ENCODE peak calls at places on chromosomes 1 and 21, in seven cellular contexts. M, O, U, T, Z, L and D are unnamed samples.

GRCh38 chr1:34858901-34859441 is 578 bp downstream of the SMIM12 start:
- DNase-seq in T (peak; percentile 52), M (peak; percentile 34), U (peak; percentile 54), L (no peak), Z (no peak), O (peak; percentile 34), D (peak; percentile 44)

GRCh38 chr1:78561856-78562255 is 58.4 kb upstream of the IFI44L start:
- DNase-seq in T (no peak), Z (no peak), L (no peak), O (no peak), M (peak; percentile 11), U (no peak), D (no peak)

GRCh38 chr1:76770979-76771378 is 96.3 kb upstream of the ST6GALNAC5 start:
- DNase-seq in Z (no peak), O (no peak), U (no peak), M (no peak), T (no peak), L (no peak), D (no peak)

GRCh38 chr1:21115098-21115760 is 61.5 kb downstream of the EIF4G3 start:
- DNase-seq in O (no peak), U (no peak), T (no peak), L (no peak), M (no peak), Z (no peak), D (no peak)

GRCh38 chr1:1628656-1629429 is 3.1 kb upstream of the MMP23B start:
- DNase-seq in U (no peak), Z (no peak), O (no peak), T (no peak), M (no peak), L (no peak), D (peak; percentile 54)

GRCh38 chr1:54356680-54357147 is 49.5 kb downstream of the SSBP3 start:
- DNase-seq in O (no peak), L (no peak), M (no peak), U (no peak), Z (no peak), T (no peak), D (peak; percentile 68)

GRCh38 chr1:36586146-36586545 is 103.4 kb upstream of the CSF3R start:
- DNase-seq in T (no peak), U (no peak), L (no peak), O (peak; percentile 20), M (no peak), Z (no peak), D (no peak)

GRCh38 chr1:52550447-52550846 is 2.4 kb downstream of the TUT4 start:
- DNase-seq in O (no peak), L (no peak), T (no peak), Z (no peak), U (peak; percentile 37), M (no peak), D (no peak)

GRCh38 chr1:227261501-227261900 is 56.8 kb downstream of the CDC42BPA start:
- DNase-seq in L (no peak), U (no peak), O (no peak), M (no peak), T (no peak), Z (no peak), D (no peak)

GRCh38 chr1:39954261-39954869 is 580 bp upstream of the MFSD2A start:
- DNase-seq in L (no peak), T (no peak), Z (no peak), O (no peak), U (no peak), M (no peak), D (no peak)

GRCh38 chr1:64269558-64269884 is 66.1 kb downstream of the UBE2U start:
- DNase-seq in M (no peak), U (no peak), Z (no peak), O (no peak), L (no peak), T (no peak), D (no peak)

DNA sequence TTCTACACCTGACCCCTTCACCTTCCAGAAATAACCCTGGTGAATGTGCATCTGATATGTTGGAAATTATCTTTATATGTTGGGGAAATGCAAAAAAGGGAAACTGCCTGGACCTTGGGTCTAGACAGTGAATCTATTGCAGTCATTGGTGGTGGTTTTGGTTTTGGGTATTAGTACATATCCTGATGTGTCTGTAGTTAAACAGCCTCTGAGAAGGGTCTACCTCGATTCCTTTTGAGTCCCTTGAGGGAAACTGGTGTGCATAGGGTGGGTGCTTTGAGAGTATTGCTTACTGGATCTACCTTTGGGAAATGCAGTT is 127.3 kb upstream of the KIAA0040 start:
- DNase-seq in O (no peak), T (no peak), U (no peak), M (no peak), L (no peak), Z (no peak), D (no peak)
- TF ChIP-seq CTCF in O (no peak), T (peak; percentile 21), U (no peak), M (no peak), L (no peak), Z (no peak), D (no peak)

GRCh38 chr1:206951318-206952105 is 5.2 kb upstream of the PIGR start:
- DNase-seq in L (no peak), O (no peak), M (no peak), T (no peak), U (peak; percentile 39), Z (no peak), D (no peak)
- TF ChIP-seq CTCF in L (no peak), O (no peak), M (no peak), T (no peak), U (no peak), Z (no peak), D (no peak)

DNA sequence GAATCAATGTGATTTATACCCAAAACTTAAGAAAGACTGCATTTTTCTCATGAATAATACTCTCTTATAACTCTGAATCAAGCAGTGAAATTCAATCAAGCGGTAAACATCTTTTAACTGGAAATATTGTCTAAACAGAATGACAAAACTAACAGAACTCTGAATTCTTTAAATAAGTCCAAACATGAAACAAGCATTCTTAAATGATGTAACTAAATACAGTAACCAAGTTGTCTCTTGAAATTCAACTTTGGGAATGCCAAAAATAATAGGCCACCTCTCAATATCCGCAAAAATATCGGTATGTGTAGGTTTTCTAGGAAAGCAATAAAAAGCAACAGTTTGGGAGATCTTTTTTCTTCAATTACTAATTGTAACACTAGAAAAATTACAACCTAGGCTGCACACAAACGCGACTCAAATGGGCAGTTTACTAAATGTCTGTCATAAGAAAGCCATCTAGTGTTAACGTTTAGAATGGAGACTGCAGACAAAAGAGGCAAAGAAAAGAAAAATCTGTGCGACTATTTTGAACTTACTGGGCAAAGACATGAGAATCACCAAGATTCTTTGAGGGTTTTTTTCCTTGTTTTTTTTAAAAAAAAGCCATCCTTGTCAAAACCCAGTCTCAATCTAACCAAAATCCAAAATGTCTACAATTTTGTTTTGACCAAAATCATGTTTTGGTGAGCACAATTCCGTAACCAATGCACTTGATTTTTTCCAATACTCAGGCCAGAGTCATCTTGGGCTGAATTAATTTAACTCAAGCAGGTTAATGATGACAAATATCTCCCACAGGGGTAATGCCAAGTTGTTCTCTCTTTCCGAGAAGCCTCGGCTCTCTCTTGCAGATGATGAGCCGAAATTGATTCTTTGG is 1.4 kb downstream of the SIPA1L2 start:
- DNase-seq in O (no peak), T (no peak), U (no peak), L (no peak), M (peak; percentile 54), Z (no peak), D (no peak)
- TF ChIP-seq CTCF in O (no peak), T (peak; percentile 58), U (peak; percentile 23), L (peak; percentile 46), M (peak; percentile 51), Z (no peak), D (no peak)

DNA sequence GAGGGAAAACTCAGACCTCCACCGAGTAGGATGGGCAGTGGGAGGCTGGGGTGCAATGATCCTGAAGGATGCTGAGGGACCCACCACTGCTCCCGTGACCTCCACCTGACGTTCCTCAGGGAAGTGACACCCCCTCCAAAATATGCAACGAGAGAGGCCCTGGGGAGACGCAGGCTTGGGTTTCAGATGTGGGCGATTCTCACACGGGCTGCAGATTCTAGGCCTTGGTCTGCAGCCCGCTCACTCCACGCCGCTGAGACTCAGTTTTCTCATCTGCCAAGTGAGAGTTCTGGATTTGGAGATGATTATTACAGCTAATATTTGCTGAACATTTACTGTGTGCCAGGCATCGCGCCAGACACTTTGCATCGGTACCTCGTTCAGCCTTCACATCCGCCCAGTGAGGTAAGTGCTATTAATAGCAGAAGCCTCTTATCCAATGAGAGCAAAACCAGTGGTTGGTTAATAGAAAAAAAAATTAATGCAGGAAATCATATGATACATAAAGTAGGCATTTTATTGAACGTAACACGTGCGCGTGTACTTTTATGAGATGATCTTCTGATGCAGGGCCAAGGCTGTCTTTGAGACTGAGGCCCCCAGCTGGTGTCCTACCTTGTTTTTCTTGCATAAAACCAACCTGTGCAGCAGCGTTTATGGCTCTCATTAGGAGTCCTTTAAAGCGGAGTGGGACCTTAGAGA is 102.0 kb upstream of the RUNX3 start:
- DNase-seq in O (no peak), T (peak; percentile 50), M (peak; percentile 74), U (no peak), Z (no peak), L (no peak), D (peak; percentile 73)
- TF ChIP-seq CTCF in O (no peak), T (no peak), M (no peak), U (no peak), Z (no peak), L (no peak), D (peak; percentile 12)

GRCh38 chr1:207619833-207620572 is 24.9 kb upstream of the CR1L start:
- DNase-seq in L (peak; percentile 10), T (peak; percentile 41), O (peak; percentile 68), U (no peak), Z (no peak), M (peak; percentile 31), D (peak; percentile 52)

DNA sequence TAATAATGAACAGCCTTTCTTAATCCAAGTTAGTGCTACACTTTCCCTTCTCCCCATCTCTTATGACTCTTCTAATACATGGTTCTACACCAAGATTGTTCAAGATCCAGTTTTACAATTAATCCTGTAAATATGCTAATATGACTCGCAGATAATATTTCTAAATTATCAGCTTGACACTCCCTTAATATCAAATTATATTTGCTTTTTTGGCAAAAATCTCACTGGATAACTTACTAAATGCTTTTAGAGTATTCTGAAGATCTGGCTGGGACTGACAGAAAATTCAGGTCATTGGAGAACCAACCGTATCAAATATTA is 24.4 kb upstream of the CR1L start:
- DNase-seq in T (no peak), L (no peak), Z (no peak), U (no peak), O (no peak), M (no peak), D (no peak)
- TF ChIP-seq CTCF in T (peak; percentile 50), L (no peak), Z (no peak), U (no peak), O (no peak), M (no peak), D (no peak)

GRCh38 chr21:41168391-41169257 is 664 bp downstream of the BACE2 start:
- DNase-seq in O (no peak), Z (peak; percentile 75), U (peak; percentile 46), T (peak; percentile 42), M (peak; percentile 82), L (no peak), D (peak; percentile 38)

GRCh38 chr21:41169258-41169576 is 1.3 kb downstream of the BACE2 start:
- DNase-seq in L (no peak), O (no peak), U (no peak), Z (no peak), T (no peak), M (no peak), D (no peak)

GRCh38 chr21:41169701-41170100 is 1.7 kb downstream of the BACE2 start:
- DNase-seq in M (peak; percentile 41), O (no peak), L (no peak), T (no peak), U (no peak), Z (no peak), D (no peak)

GRCh38 chr21:41166947-41167346 is 1.0 kb upstream of the BACE2 start:
- DNase-seq in T (no peak), L (no peak), Z (peak; percentile 59), O (no peak), M (no peak), U (no peak), D (no peak)

GRCh38 chr21:41167348-41168342 is at the start of gene BACE2:
- DNase-seq in Z (peak; percentile 83), U (peak; percentile 80), L (peak; percentile 21), T (peak; percentile 67), M (peak; percentile 79), O (peak; percentile 75), D (peak; percentile 79)
- TF ChIP-seq CTCF in Z (peak; percentile 82), U (peak; percentile 52), L (peak; percentile 42), T (peak; percentile 70), M (peak; percentile 16), O (peak; percentile 42), D (peak; percentile 53)